ENCODE peak calls at places on chromosome 12, in five cellular contexts. G, R, Y, D and S are unnamed samples. For H3K4me1, the result is how much of the 10 kb centered on the place peaks cover.

GRCh38 chr12:91215940-91216454 is 33.4 kb upstream of the DCN start:
- DNase-seq in D (no peak), R (no peak), G (no peak), Y (no peak), S (no peak)

GRCh38 chr12:49974231-49974675 is 1.5 kb downstream of the AQP6 start:
- DNase-seq in R (no peak), Y (peak), G (no peak), D (no peak), S (peak)

GRCh38 chr12:19671695-19672094 is 232.4 kb downstream of the AEBP2 start:
- DNase-seq in R (no peak), G (no peak), Y (no peak), D (no peak), S (no peak)

GRCh38 chr12:30779578-30779977 is 24.8 kb upstream of the CAPRIN2 start:
- DNase-seq in R (no peak), Y (no peak), G (no peak), D (no peak), S (no peak)

GRCh38 chr12:87086118-87086891 is 830.1 kb upstream of the MGAT4C start:
- DNase-seq in Y (no peak), D (no peak), R (no peak), G (no peak), S (no peak)

GRCh38 chr12:51208016-51208660 is 9.7 kb downstream of the POU6F1 start:
- DNase-seq in Y (no peak), R (no peak), G (no peak), D (no peak), S (no peak)

GRCh38 chr12:3715999-3716398 is 36.9 kb downstream of the CRACR2A start:
- DNase-seq in Y (no peak), R (no peak), D (no peak), G (no peak), S (no peak)

GRCh38 chr12:34595749-34596733 is 573.7 kb downstream of the ALG10 start:
- DNase-seq in Y (no peak), R (peak), G (no peak), D (no peak), S (peak)

GRCh38 chr12:131203666-131204415 is 250.1 kb downstream of the ADGRD1 start:
- DNase-seq in G (no peak), R (no peak), Y (no peak), D (no peak), S (no peak)

GRCh38 chr12:10310926-10311705 is 3.4 kb downstream of the KLRD1 start:
- DNase-seq in Y (no peak), G (no peak), D (no peak), R (no peak), S (no peak)

GRCh38 chr12:123475256-123475703 is 17.3 kb downstream of the SNRNP35 start:
- DNase-seq in Y (no peak), R (no peak), D (no peak), G (no peak), S (no peak)

GRCh38 chr12:123469978-123470377 is 12.0 kb downstream of the SNRNP35 start:
- DNase-seq in R (no peak), D (no peak), G (no peak), Y (no peak), S (no peak)

GRCh38 chr12:123471374-123472068 is 13.6 kb downstream of the SNRNP35 start:
- DNase-seq in G (peak), R (no peak), Y (no peak), D (no peak), S (peak)

GRCh38 chr12:123474493-123475255 is 16.7 kb downstream of the SNRNP35 start:
- DNase-seq in R (no peak), G (no peak), Y (no peak), D (no peak), S (no peak)

DNA sequence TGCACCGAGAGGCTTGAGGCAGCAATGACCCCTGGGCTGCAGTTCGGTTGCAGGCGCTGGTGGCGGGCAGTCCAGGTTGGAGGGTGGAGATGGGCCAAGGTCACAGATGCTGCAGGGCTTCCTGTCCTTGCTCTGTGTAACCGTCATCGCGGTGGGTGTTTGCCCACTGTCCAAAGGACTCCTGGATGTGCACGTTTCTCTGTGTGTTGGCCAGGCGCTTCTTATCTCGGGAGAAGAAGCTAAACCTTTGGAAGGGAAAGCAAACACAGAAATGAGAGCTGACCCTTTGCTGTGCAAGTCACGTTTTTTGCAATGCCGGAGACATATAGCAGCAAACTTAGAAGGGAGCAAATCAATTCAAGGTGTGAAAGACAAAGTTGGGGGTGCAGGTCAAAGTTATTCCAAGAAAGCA is 14.5 kb downstream of the SNRNP35 start:
- DNase-seq in R (no peak), G (no peak), Y (no peak), D (no peak), S (no peak)
- TF ChIP-seq POLR2A in R (no peak), G (no peak), Y (no peak), D (no peak), S (no peak)

GRCh38 chr12:6550294-6551062 is 5.4 kb downstream of the IFFO1 start:
- DNase-seq in D (no peak), R (no peak), G (no peak), Y (no peak), S (no peak)
- H3K4me1 ChIP-seq in D (half or more), R (under half), G (under half), Y (half or more), S (under half)

DNA sequence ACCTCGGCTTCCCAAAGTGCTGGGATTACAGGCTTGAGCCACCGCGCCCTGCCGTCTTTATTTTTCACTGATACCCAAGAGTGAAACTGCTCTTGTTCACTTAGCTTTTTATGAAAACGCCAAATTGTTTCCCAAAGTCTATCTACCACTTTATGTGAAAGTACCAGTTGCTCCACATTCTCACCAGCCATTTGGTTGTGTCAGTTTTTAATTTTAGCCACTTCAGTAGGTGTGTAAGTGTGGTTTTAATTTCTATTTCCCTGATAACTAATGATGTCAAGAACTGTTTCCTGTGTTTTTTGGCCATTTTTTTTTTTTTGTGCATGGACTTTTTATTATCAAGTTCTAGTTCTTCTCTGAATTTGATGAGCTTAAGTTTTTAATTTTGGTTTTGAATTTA is 17.1 kb downstream of the CAND1 start:
- DNase-seq in G (no peak), Y (no peak), R (no peak), D (no peak), S (no peak)
- H3K27ac ChIP-seq in G (no peak), Y (no peak), R (no peak), D (no peak), S (no peak)

GRCh38 chr12:106303202-106303820 is 778 bp downstream of the TCP11L2 start:
- DNase-seq in Y (peak), G (peak), R (peak), D (peak), S (peak)

GRCh38 chr12:106304797-106305196 is 2.3 kb downstream of the TCP11L2 start:
- DNase-seq in D (no peak), R (no peak), G (no peak), Y (no peak), S (no peak)

GRCh38 chr12:106307176-106307575 is 4.6 kb downstream of the TCP11L2 start:
- DNase-seq in D (no peak), R (no peak), G (no peak), Y (no peak), S (no peak)

GRCh38 chr12:106304001-106304421 is 1.5 kb downstream of the TCP11L2 start:
- DNase-seq in R (no peak), D (no peak), G (no peak), Y (no peak), S (peak)

GRCh38 chr12:106305376-106305775 is 2.8 kb downstream of the TCP11L2 start:
- DNase-seq in Y (no peak), D (no peak), R (no peak), G (no peak), S (no peak)
- TF ChIP-seq POLR2A in Y (no peak), D (no peak), R (no peak), G (no peak), S (no peak)

DNA sequence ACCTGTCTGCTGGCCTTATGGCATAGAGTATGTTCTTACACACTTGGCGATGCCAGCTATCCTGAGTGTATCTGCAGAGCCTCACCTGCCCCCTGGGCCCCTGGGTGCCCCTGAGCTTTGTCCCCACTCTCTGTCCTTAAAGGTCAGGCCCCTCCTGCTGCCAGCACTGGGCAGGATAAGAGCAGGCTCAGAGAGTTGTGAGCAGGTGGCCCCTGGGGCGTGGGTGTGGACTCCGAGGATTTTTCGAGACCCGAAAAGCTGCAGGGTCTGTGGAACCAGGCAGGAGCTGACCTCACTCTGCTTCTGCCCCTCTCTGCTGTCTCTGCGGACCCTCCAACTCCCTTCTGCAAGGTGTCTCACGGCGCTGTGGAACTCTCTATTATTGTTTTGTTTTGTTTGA is 8.2 kb downstream of the HIP1R start:
- DNase-seq in D (no peak), Y (no peak), R (no peak), G (no peak), S (no peak)
- H3K4me1 ChIP-seq in D (half or more), Y (half or more), R (under half), G (under half), S (under half)

DNA sequence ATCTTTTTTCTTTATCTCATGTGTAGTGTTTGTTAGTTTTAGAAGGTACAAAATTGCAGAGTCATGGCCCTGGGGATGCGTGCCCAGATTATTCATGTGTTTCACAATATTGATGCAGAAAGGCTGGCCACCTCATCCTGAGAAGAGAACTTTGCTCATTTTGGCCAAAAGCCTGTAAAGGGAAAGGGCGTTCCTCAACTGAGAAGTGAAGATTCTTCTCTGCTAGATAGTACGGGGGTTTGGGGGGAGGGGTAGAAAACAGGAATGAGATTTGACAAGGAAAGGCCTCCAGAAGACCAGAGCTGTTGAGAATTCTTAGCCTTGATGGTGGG is 1.7 kb downstream of the MGST1 start:
- DNase-seq in Y (peak), R (peak), G (peak), D (no peak), S (peak)
- H3K27ac ChIP-seq in Y (peak), R (peak), G (peak), D (peak), S (peak)

GRCh38 chr12:109458086-109458485 is 19.0 kb downstream of the KCTD10 start:
- DNase-seq in Y (no peak), R (no peak), G (no peak), D (no peak), S (no peak)
- TF ChIP-seq POLR2A in Y (no peak), R (no peak), G (no peak), D (no peak), S (no peak)

GRCh38 chr12:6206327-6206726 is 6.1 kb downstream of the CD9 start:
- DNase-seq in Y (no peak), D (no peak), R (no peak), G (no peak), S (no peak)
- H3K4me1 ChIP-seq in Y (half or more), D (half or more), R (under half), G (under half), S (under half)

DNA sequence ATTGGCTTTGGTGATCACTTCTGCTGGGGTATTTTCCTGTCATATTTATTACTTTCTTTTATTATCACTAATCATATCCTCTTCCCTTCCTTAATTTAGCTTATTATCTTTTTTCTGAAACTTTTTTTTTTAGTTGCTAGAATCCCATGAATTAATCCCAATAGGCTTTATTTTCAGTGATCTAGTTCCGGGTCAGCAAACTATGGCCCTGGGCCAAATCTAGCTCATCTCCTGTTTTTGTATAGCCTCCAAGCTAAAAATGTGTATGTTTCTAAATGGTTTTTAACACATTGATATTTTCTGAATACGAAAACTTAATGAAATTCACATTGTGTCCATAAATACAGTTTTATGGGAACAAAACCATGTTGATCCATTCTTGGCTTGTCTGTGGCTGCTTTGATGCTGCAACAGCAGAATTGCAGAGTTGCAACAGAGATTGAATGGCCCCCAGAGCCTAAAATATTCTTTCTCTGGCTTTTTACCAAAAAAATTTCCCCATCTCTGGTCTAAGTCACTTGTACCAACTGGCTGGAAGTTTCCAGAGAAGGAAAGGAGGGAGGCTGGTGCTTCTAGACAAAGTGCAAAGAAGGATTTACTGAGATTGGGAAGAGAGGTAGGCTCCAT is 47.5 kb downstream of the ZNF664 start:
- DNase-seq in Y (no peak), D (no peak), G (no peak), R (no peak), S (no peak)
- H3K27ac ChIP-seq in Y (peak), D (no peak), G (no peak), R (peak), S (no peak)